ENCODE peak calls at places on chromosome 21, in nine cellular contexts. One of them, this sample, is unnamed.

GRCh38 chr21:36260030-36260787 is 59.8 kb upstream of the MORC3 start:
- DNase-seq in RCC 7860: peak
- DNase-seq in WTC11: peak
- DNase-seq in activated naive CD4-positive, alpha-beta T cell: no peak
- DNase-seq in D341Med: peak
- DNase-seq in right lobe of liver: no peak
- DNase-seq in RPMI7951: peak
- DNase-seq in stimulated activated CD4-positive, alpha-beta T cell treated with anti-CD3 and anti-CD28 coated beads, Interleukin-4, amount 100 ng/mL, for 24 hours: peak
- DNase-seq in NCI-H1105: peak
- DNase-seq in this sample: peak

GRCh38 chr21:14452031-14452778 is 69.3 kb upstream of the HSPA13 start:
- DNase-seq in NCI-H1105: no peak
- DNase-seq in right lobe of liver: no peak
- DNase-seq in RCC 7860: no peak
- DNase-seq in activated naive CD4-positive, alpha-beta T cell: no peak
- DNase-seq in WTC11: no peak
- DNase-seq in D341Med: no peak
- DNase-seq in stimulated activated CD4-positive, alpha-beta T cell treated with anti-CD3 and anti-CD28 coated beads, Interleukin-4, amount 100 ng/mL, for 24 hours: no peak
- DNase-seq in RPMI7951: no peak
- DNase-seq in this sample: no peak

GRCh38 chr21:45406801-45407628 is 2.0 kb downstream of the COL18A1 start:
- DNase-seq in right lobe of liver: peak
- DNase-seq in RPMI7951: no peak
- DNase-seq in WTC11: peak
- DNase-seq in NCI-H1105: no peak
- DNase-seq in activated naive CD4-positive, alpha-beta T cell: no peak
- DNase-seq in stimulated activated CD4-positive, alpha-beta T cell treated with anti-CD3 and anti-CD28 coated beads, Interleukin-4, amount 100 ng/mL, for 24 hours: no peak
- DNase-seq in RCC 7860: no peak
- DNase-seq in D341Med: no peak
- DNase-seq in this sample: peak

GRCh38 chr21:31798842-31799691 is 67.1 kb upstream of the SCAF4 start:
- DNase-seq in D341Med: no peak
- DNase-seq in RCC 7860: no peak
- DNase-seq in activated naive CD4-positive, alpha-beta T cell: no peak
- DNase-seq in stimulated activated CD4-positive, alpha-beta T cell treated with anti-CD3 and anti-CD28 coated beads, Interleukin-4, amount 100 ng/mL, for 24 hours: no peak
- DNase-seq in RPMI7951: no peak
- DNase-seq in WTC11: no peak
- DNase-seq in right lobe of liver: no peak
- DNase-seq in NCI-H1105: peak
- DNase-seq in this sample: no peak

GRCh38 chr21:45427331-45428271 is 22.6 kb downstream of the COL18A1 start:
- DNase-seq in right lobe of liver: no peak
- DNase-seq in D341Med: no peak
- DNase-seq in activated naive CD4-positive, alpha-beta T cell: no peak
- DNase-seq in NCI-H1105: no peak
- DNase-seq in WTC11: peak
- DNase-seq in RCC 7860: peak
- DNase-seq in RPMI7951: peak
- DNase-seq in stimulated activated CD4-positive, alpha-beta T cell treated with anti-CD3 and anti-CD28 coated beads, Interleukin-4, amount 100 ng/mL, for 24 hours: no peak
- DNase-seq in this sample: peak

GRCh38 chr21:14097881-14098499 is 112.8 kb downstream of the LIPI start:
- DNase-seq in RPMI7951: no peak
- DNase-seq in stimulated activated CD4-positive, alpha-beta T cell treated with anti-CD3 and anti-CD28 coated beads, Interleukin-4, amount 100 ng/mL, for 24 hours: no peak
- DNase-seq in right lobe of liver: no peak
- DNase-seq in NCI-H1105: no peak
- DNase-seq in D341Med: no peak
- DNase-seq in WTC11: no peak
- DNase-seq in activated naive CD4-positive, alpha-beta T cell: no peak
- DNase-seq in RCC 7860: no peak
- DNase-seq in this sample: no peak

GRCh38 chr21:27581168-27581567 is 614.3 kb upstream of the ADAMTS5 start:
- DNase-seq in D341Med: no peak
- DNase-seq in RPMI7951: peak
- DNase-seq in right lobe of liver: no peak
- DNase-seq in WTC11: no peak
- DNase-seq in stimulated activated CD4-positive, alpha-beta T cell treated with anti-CD3 and anti-CD28 coated beads, Interleukin-4, amount 100 ng/mL, for 24 hours: no peak
- DNase-seq in NCI-H1105: no peak
- DNase-seq in RCC 7860: peak
- DNase-seq in activated naive CD4-positive, alpha-beta T cell: no peak
- DNase-seq in this sample: no peak

GRCh38 chr21:37717534-37717933 is 198.7 kb downstream of the KCNJ6 start:
- DNase-seq in stimulated activated CD4-positive, alpha-beta T cell treated with anti-CD3 and anti-CD28 coated beads, Interleukin-4, amount 100 ng/mL, for 24 hours: no peak
- DNase-seq in WTC11: peak
- DNase-seq in NCI-H1105: no peak
- DNase-seq in RCC 7860: no peak
- DNase-seq in right lobe of liver: no peak
- DNase-seq in D341Med: no peak
- DNase-seq in activated naive CD4-positive, alpha-beta T cell: no peak
- DNase-seq in RPMI7951: no peak
- DNase-seq in this sample: no peak

GRCh38 chr21:42002421-42002958 is 7.7 kb downstream of the ZBTB21 start:
- DNase-seq in right lobe of liver: no peak
- DNase-seq in stimulated activated CD4-positive, alpha-beta T cell treated with anti-CD3 and anti-CD28 coated beads, Interleukin-4, amount 100 ng/mL, for 24 hours: peak
- DNase-seq in D341Med: no peak
- DNase-seq in activated naive CD4-positive, alpha-beta T cell: peak
- DNase-seq in NCI-H1105: no peak
- DNase-seq in RCC 7860: peak
- DNase-seq in RPMI7951: peak
- DNase-seq in WTC11: no peak
- DNase-seq in this sample: no peak

GRCh38 chr21:20259035-20259867 is 739.0 kb upstream of the NCAM2 start:
- DNase-seq in RCC 7860: no peak
- DNase-seq in right lobe of liver: no peak
- DNase-seq in activated naive CD4-positive, alpha-beta T cell: no peak
- DNase-seq in stimulated activated CD4-positive, alpha-beta T cell treated with anti-CD3 and anti-CD28 coated beads, Interleukin-4, amount 100 ng/mL, for 24 hours: no peak
- DNase-seq in NCI-H1105: no peak
- DNase-seq in RPMI7951: no peak
- DNase-seq in D341Med: no peak
- DNase-seq in WTC11: no peak
- DNase-seq in this sample: no peak

GRCh38 chr21:45709127-45709526 is 65.6 kb downstream of the PCBP3 start:
- DNase-seq in stimulated activated CD4-positive, alpha-beta T cell treated with anti-CD3 and anti-CD28 coated beads, Interleukin-4, amount 100 ng/mL, for 24 hours: no peak
- DNase-seq in RPMI7951: no peak
- DNase-seq in D341Med: no peak
- DNase-seq in RCC 7860: no peak
- DNase-seq in right lobe of liver: no peak
- DNase-seq in NCI-H1105: no peak
- DNase-seq in activated naive CD4-positive, alpha-beta T cell: no peak
- DNase-seq in WTC11: no peak
- DNase-seq in this sample: no peak

GRCh38 chr21:33268736-33269441 is 2.7 kb downstream of the IL10RB start:
- DNase-seq in activated naive CD4-positive, alpha-beta T cell: peak
- DNase-seq in stimulated activated CD4-positive, alpha-beta T cell treated with anti-CD3 and anti-CD28 coated beads, Interleukin-4, amount 100 ng/mL, for 24 hours: peak
- DNase-seq in D341Med: no peak
- DNase-seq in NCI-H1105: peak
- DNase-seq in WTC11: no peak
- DNase-seq in right lobe of liver: peak
- DNase-seq in RPMI7951: no peak
- DNase-seq in RCC 7860: no peak
- DNase-seq in this sample: peak

GRCh38 chr21:46094401-46095105 is 3.4 kb upstream of the COL6A2 start:
- DNase-seq in RCC 7860: no peak
- DNase-seq in RPMI7951: no peak
- DNase-seq in stimulated activated CD4-positive, alpha-beta T cell treated with anti-CD3 and anti-CD28 coated beads, Interleukin-4, amount 100 ng/mL, for 24 hours: peak
- DNase-seq in WTC11: no peak
- DNase-seq in D341Med: peak
- DNase-seq in activated naive CD4-positive, alpha-beta T cell: no peak
- DNase-seq in right lobe of liver: no peak
- DNase-seq in NCI-H1105: no peak
- DNase-seq in this sample: no peak

GRCh38 chr21:35648512-35648911 is 411.8 kb downstream of the SETD4 start:
- DNase-seq in WTC11: no peak
- DNase-seq in RPMI7951: peak
- DNase-seq in RCC 7860: no peak
- DNase-seq in stimulated activated CD4-positive, alpha-beta T cell treated with anti-CD3 and anti-CD28 coated beads, Interleukin-4, amount 100 ng/mL, for 24 hours: no peak
- DNase-seq in D341Med: no peak
- DNase-seq in activated naive CD4-positive, alpha-beta T cell: no peak
- DNase-seq in right lobe of liver: peak
- DNase-seq in NCI-H1105: peak
- DNase-seq in this sample: no peak

GRCh38 chr21:36820176-36821031 is 121.5 kb downstream of the SIM2 start:
- DNase-seq in WTC11: peak
- DNase-seq in activated naive CD4-positive, alpha-beta T cell: no peak
- DNase-seq in RCC 7860: no peak
- DNase-seq in stimulated activated CD4-positive, alpha-beta T cell treated with anti-CD3 and anti-CD28 coated beads, Interleukin-4, amount 100 ng/mL, for 24 hours: no peak
- DNase-seq in D341Med: no peak
- DNase-seq in right lobe of liver: peak
- DNase-seq in NCI-H1105: peak
- DNase-seq in RPMI7951: no peak
- DNase-seq in this sample: peak

GRCh38 chr21:46129846-46130651 is 25.3 kb downstream of the FTCD start:
- DNase-seq in D341Med: no peak
- DNase-seq in RPMI7951: no peak
- DNase-seq in right lobe of liver: peak
- DNase-seq in RCC 7860: no peak
- DNase-seq in NCI-H1105: no peak
- DNase-seq in activated naive CD4-positive, alpha-beta T cell: no peak
- DNase-seq in WTC11: no peak
- DNase-seq in stimulated activated CD4-positive, alpha-beta T cell treated with anti-CD3 and anti-CD28 coated beads, Interleukin-4, amount 100 ng/mL, for 24 hours: no peak
- DNase-seq in this sample: no peak

GRCh38 chr21:25561668-25562641 is 45.3 kb downstream of the MRPL39 start:
- DNase-seq in stimulated activated CD4-positive, alpha-beta T cell treated with anti-CD3 and anti-CD28 coated beads, Interleukin-4, amount 100 ng/mL, for 24 hours: peak
- DNase-seq in D341Med: peak
- DNase-seq in RPMI7951: peak
- DNase-seq in right lobe of liver: peak
- DNase-seq in RCC 7860: peak
- DNase-seq in WTC11: peak
- DNase-seq in NCI-H1105: peak
- DNase-seq in activated naive CD4-positive, alpha-beta T cell: peak
- DNase-seq in this sample: peak

GRCh38 chr21:36076878-36077658 is 7.2 kb downstream of the CBR1 start:
- DNase-seq in D341Med: no peak
- DNase-seq in activated naive CD4-positive, alpha-beta T cell: no peak
- DNase-seq in RCC 7860: no peak
- DNase-seq in RPMI7951: no peak
- DNase-seq in stimulated activated CD4-positive, alpha-beta T cell treated with anti-CD3 and anti-CD28 coated beads, Interleukin-4, amount 100 ng/mL, for 24 hours: no peak
- DNase-seq in NCI-H1105: no peak
- DNase-seq in right lobe of liver: peak
- DNase-seq in WTC11: no peak
- DNase-seq in this sample: no peak

GRCh38 chr21:30234643-30235042 is 18.7 kb upstream of the CLDN8 start:
- DNase-seq in RCC 7860: no peak
- DNase-seq in activated naive CD4-positive, alpha-beta T cell: no peak
- DNase-seq in NCI-H1105: no peak
- DNase-seq in stimulated activated CD4-positive, alpha-beta T cell treated with anti-CD3 and anti-CD28 coated beads, Interleukin-4, amount 100 ng/mL, for 24 hours: no peak
- DNase-seq in right lobe of liver: no peak
- DNase-seq in WTC11: no peak
- DNase-seq in RPMI7951: peak
- DNase-seq in D341Med: no peak
- DNase-seq in this sample: no peak

GRCh38 chr21:30719401-30719800 is 824 bp upstream of the KRTAP21-3 start:
- DNase-seq in RPMI7951: no peak
- DNase-seq in WTC11: no peak
- DNase-seq in D341Med: no peak
- DNase-seq in RCC 7860: no peak
- DNase-seq in stimulated activated CD4-positive, alpha-beta T cell treated with anti-CD3 and anti-CD28 coated beads, Interleukin-4, amount 100 ng/mL, for 24 hours: no peak
- DNase-seq in NCI-H1105: no peak
- DNase-seq in right lobe of liver: no peak
- DNase-seq in activated naive CD4-positive, alpha-beta T cell: no peak
- DNase-seq in this sample: no peak

GRCh38 chr21:40902299-40902698 is 55.3 kb upstream of the DSCAM start:
- DNase-seq in stimulated activated CD4-positive, alpha-beta T cell treated with anti-CD3 and anti-CD28 coated beads, Interleukin-4, amount 100 ng/mL, for 24 hours: no peak
- DNase-seq in WTC11: no peak
- DNase-seq in D341Med: no peak
- DNase-seq in NCI-H1105: peak
- DNase-seq in right lobe of liver: no peak
- DNase-seq in activated naive CD4-positive, alpha-beta T cell: no peak
- DNase-seq in RPMI7951: no peak
- DNase-seq in RCC 7860: no peak
- DNase-seq in this sample: no peak

This sample was measured in iPS-NIHi11.